ENCODE peak calls at places on chromosomes 7 and 10, in four cellular contexts. Z is left cardiac atrium; T is islet precursor cell; N is effector CD4-positive, alpha-beta T cell. E is an unnamed sample.

GRCh38 chr7:22913116-22913515 is 90.5 kb upstream of the TOMM7 start:
- DNase-seq in Z (no peak), T (no peak), N (no peak), E (no peak)

GRCh38 chr7:936131-937054 is 18.1 kb downstream of the ADAP1 start:
- DNase-seq in Z (peak; percentile 20), T (no peak), N (no peak), E (no peak)

GRCh38 chr7:2004841-2005351 is 227.8 kb downstream of the MAD1L1 start:
- DNase-seq in Z (peak; percentile 16), T (peak; percentile 55), N (no peak), E (peak; percentile 38)

GRCh38 chr7:95905165-95905564 is 132.8 kb downstream of the DYNC1I1 start:
- DNase-seq in Z (no peak), T (no peak), N (no peak), E (peak; percentile 65)

GRCh38 chr7:100942038-100942774 is 7.1 kb upstream of the MUC3A start:
- DNase-seq in Z (no peak), T (no peak), N (no peak), E (no peak)

GRCh38 chr7:66150471-66150870 is 35.8 kb downstream of the CRCP start:
- DNase-seq in Z (peak; percentile 79), T (no peak), N (no peak), E (no peak)

GRCh38 chr10:94076325-94076841 is 82.7 kb downstream of the PLCE1 start:
- DNase-seq in Z (no peak), T (no peak), N (no peak), E (no peak)

GRCh38 chr10:74875966-74876365 is 49.6 kb downstream of the KAT6B start:
- DNase-seq in Z (no peak), T (no peak), N (no peak), E (no peak)

GRCh38 chr7:21949522-21949921 is 3.8 kb upstream of the CDCA7L start:
- DNase-seq in Z (no peak), T (no peak), N (no peak), E (no peak)

GRCh38 chr10:19930936-19931859 is 115.0 kb downstream of the PLXDC2 start:
- DNase-seq in Z (no peak), T (peak; percentile 58), N (no peak), E (no peak)

GRCh38 chr7:151689196-151689971 is 169.7 kb upstream of the RHEB start:
- DNase-seq in Z (peak; percentile 71), T (no peak), N (no peak), E (no peak)

GRCh38 chr7:159310457-159311171 is 165.9 kb upstream of the VIPR2 start:
- DNase-seq in Z (no peak), T (no peak), N (no peak), E (no peak)

GRCh38 chr10:13953371-13953770 is 366.6 kb downstream of the PRPF18 start:
- DNase-seq in Z (no peak), T (no peak), N (no peak), E (no peak)

GRCh38 chr10:29598861-29599311 is 35.9 kb downstream of the SVIL start:
- DNase-seq in Z (no peak), T (no peak), N (no peak), E (no peak)

GRCh38 chr7:45665172-45665571 is 91.0 kb downstream of the ADCY1 start:
- DNase-seq in Z (no peak), T (peak; percentile 33), N (no peak), E (peak; percentile 35)

GRCh38 chr7:101871351-101871750 is 53.9 kb downstream of the CUX1 start:
- DNase-seq in Z (no peak), T (no peak), N (no peak), E (no peak)

GRCh38 chr10:112282086-112282485 is 1.1 kb upstream of the TECTB start:
- DNase-seq in Z (no peak), T (no peak), N (no peak), E (no peak)

GRCh38 chr7:21771906-21772610 is 173.6 kb downstream of the CDCA7L start:
- DNase-seq in Z (no peak), T (no peak), N (no peak), E (peak; percentile 89)

GRCh38 chr7:67375427-67375826 is 378.8 kb downstream of the TYW1 start:
- DNase-seq in Z (no peak), T (no peak), N (no peak), E (no peak)

GRCh38 chr10:29866356-29866755 is 193.0 kb downstream of the JCAD start:
- DNase-seq in Z (no peak), T (no peak), N (no peak), E (no peak)

GRCh38 chr7:39357648-39358047 is 208.6 kb upstream of the YAE1 start:
- DNase-seq in Z (no peak), T (no peak), N (no peak), E (peak; percentile 79)

E was measured in endodermal cell.